ENCODE peak calls at places on chromosomes 3 and 15, in five cellular contexts. N is neural progenitor cell, I is GM23338, F is hepatocyte, R is PC-3. W is an unnamed sample.

GRCh38 chr15:85532689-85533088 is 152.3 kb downstream of the AKAP13 start:
- DNase-seq in F (no peak), R (no peak), N (no peak), I (no peak), W (no peak)

GRCh38 chr15:55799287-55800212 is 56.6 kb upstream of the PRTG start:
- DNase-seq in F (peak), R (peak), N (peak), I (peak), W (no peak)

GRCh38 chr3:170724599-170724998 is 138.7 kb upstream of the SLC7A14 start:
- DNase-seq in N (no peak), F (no peak), R (no peak), I (no peak), W (no peak)

GRCh38 chr3:73499787-73500186 is 125.0 kb downstream of the PDZRN3 start:
- DNase-seq in R (no peak), N (no peak), I (no peak), F (no peak), W (no peak)

GRCh38 chr3:167110906-167111305 is 269.2 kb downstream of the ZBBX start:
- DNase-seq in F (no peak), I (peak), R (peak), N (peak), W (no peak)

GRCh38 chr15:41961014-41961518 is 11.3 kb downstream of the EHD4 start:
- DNase-seq in N (no peak), F (peak), R (peak), I (no peak), W (no peak)

GRCh38 chr3:143327388-143327787 is 207.8 kb downstream of the CHST2 start:
- DNase-seq in N (no peak), R (peak), F (no peak), I (no peak), W (no peak)

GRCh38 chr3:130849111-130849552 is 44.8 kb upstream of the ATP2C1 start:
- DNase-seq in N (no peak), F (no peak), I (no peak), R (no peak), W (no peak)

GRCh38 chr3:82802501-82802900 is 1041.1 kb upstream of the GBE1 start:
- DNase-seq in R (peak), I (no peak), N (no peak), F (no peak), W (peak)

GRCh38 chr15:38254065-38254883 is 1.6 kb downstream of the SPRED1 start:
- DNase-seq in I (no peak), N (peak), F (peak), R (peak), W (no peak)

GRCh38 chr3:187518616-187519015 is 150.4 kb downstream of the RTP4 start:
- DNase-seq in R (no peak), I (no peak), N (no peak), F (no peak), W (no peak)

GRCh38 chr15:51382787-51383186 is 41.3 kb downstream of the GLDN start:
- DNase-seq in N (peak), F (peak), I (peak), R (peak), W (no peak)

GRCh38 chr3:62373215-62373614 is at the start of gene FEZF2:
- DNase-seq in R (no peak), F (no peak), N (peak), I (peak), W (no peak)

GRCh38 chr15:91970142-91970541 is 116.6 kb downstream of the SLCO3A1 start:
- DNase-seq in I (no peak), F (no peak), R (no peak), N (no peak), W (no peak)

GRCh38 chr3:134809412-134810051 is 14.5 kb downstream of the EPHB1 start:
- DNase-seq in F (peak), R (no peak), N (peak), I (peak), W (no peak)

GRCh38 chr3:50204804-50205718 is at the start of gene SLC38A3:
- DNase-seq in N (peak), I (peak), F (peak), R (no peak), W (no peak)
- TF ChIP-seq EZH2 in N (peak), I (no peak), F (peak), R (no peak), W (peak)

GRCh38 chr15:78811825-78812183 is 540 bp upstream of the ADAMTS7 start:
- DNase-seq in R (no peak), N (no peak), I (no peak), F (no peak), W (no peak)

GRCh38 chr15:78808550-78808949 is 2.7 kb downstream of the ADAMTS7 start:
- DNase-seq in N (peak), F (no peak), R (peak), I (peak), W (no peak)

GRCh38 chr15:78811124-78811824 is at the start of gene ADAMTS7:
- DNase-seq in F (peak), R (peak), N (peak), I (peak), W (no peak)

GRCh38 chr15:78810003-78810376 is 1.3 kb downstream of the ADAMTS7 start:
- DNase-seq in F (no peak), R (no peak), N (no peak), I (no peak), W (no peak)

GRCh38 chr15:78810377-78811123 is 714 bp downstream of the ADAMTS7 start:
- DNase-seq in F (peak), N (peak), I (peak), R (peak), W (no peak)
- TF ChIP-seq EZH2 in F (no peak), N (peak), I (peak), R (no peak), W (no peak)

GRCh38 chr15:58065445-58066041 is at the start of gene ALDH1A2:
- DNase-seq in I (peak), R (no peak), F (peak), N (peak), W (no peak)
- TF ChIP-seq EZH2 in I (no peak), R (no peak), F (peak), N (peak), W (no peak)

DNA sequence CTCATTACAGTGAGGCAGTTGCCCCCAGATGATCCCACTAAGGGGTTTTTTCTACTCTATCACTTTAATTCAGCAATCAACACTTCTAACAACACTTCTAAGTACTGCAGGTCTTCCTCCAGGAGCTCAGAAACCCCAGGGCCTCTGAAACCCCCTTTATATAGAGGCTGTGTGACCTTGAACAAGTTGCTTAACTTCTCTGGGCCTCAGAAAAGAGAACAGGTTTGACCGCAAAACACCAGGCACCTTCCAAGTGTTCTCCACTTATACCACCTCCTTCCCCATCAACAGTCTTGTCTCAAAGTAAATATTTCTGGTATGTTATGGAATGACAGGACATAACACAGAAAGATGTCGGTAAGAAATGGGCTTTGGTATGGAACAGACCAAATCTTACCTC is 85.7 kb upstream of the WNT5A start:
- DNase-seq in R (no peak), I (no peak), F (no peak), N (no peak), W (no peak)
- TF ChIP-seq EZH2 in R (no peak), I (no peak), F (no peak), N (no peak), W (no peak)

GRCh38 chr15:52795464-52796227 is 5.5 kb upstream of the ONECUT1 start:
- DNase-seq in R (no peak), N (no peak), F (no peak), I (peak), W (no peak)
- TF ChIP-seq EZH2 in R (peak), N (peak), F (peak), I (peak), W (peak)

GRCh38 chr3:158105710-158106438 is at the start of gene SHOX2:
- DNase-seq in N (peak), I (peak), F (peak), R (no peak), W (no peak)
- TF ChIP-seq EZH2 in N (peak), I (peak), F (peak), R (no peak), W (peak)